ENCODE peak calls at places on chromosomes 1 and 21, in four cellular contexts. J is CD8-positive, alpha-beta T cell; K is naive thymus-derived CD4-positive, alpha-beta T cell; R is HAP-1. B is an unnamed sample.
A peak's percentile ranks its signal among the peaks of the same experiment; 100 is the strongest.

GRCh38 chr1:245105815-245106410 is 48.9 kb upstream of the KIF26B start:
- DNase-seq in J (no peak), K (no peak), R (no peak), B (no peak)

GRCh38 chr21:42062543-42063022 is 8.5 kb upstream of the UMODL1 start:
- DNase-seq in J (peak; percentile 88), K (peak; percentile 63), R (no peak), B (peak; percentile 62)

GRCh38 chr1:159012495-159012894 is 2.8 kb downstream of the IFI16 start:
- DNase-seq in J (no peak), K (no peak), R (no peak), B (no peak)

GRCh38 chr1:1616045-1616821 is 933 bp downstream of the MIB2 start:
- DNase-seq in J (no peak), K (peak; percentile 63), R (no peak), B (peak; percentile 92)

GRCh38 chr1:24898152-24898908 is 31.7 kb downstream of the RUNX3 start:
- DNase-seq in J (no peak), K (peak; percentile 51), R (no peak), B (peak; percentile 92)

GRCh38 chr1:212608209-212608955 is at the start of gene ATF3:
- DNase-seq in J (peak; percentile 68), K (peak; percentile 90), R (peak; percentile 97), B (peak; percentile 98)

GRCh38 chr21:26715116-26715515 is 130.1 kb downstream of the ADAMTS1 start:
- DNase-seq in J (no peak), K (no peak), R (no peak), B (no peak)

GRCh38 chr21:15422761-15423160 is 307.0 kb upstream of the USP25 start:
- DNase-seq in J (no peak), K (no peak), R (no peak), B (no peak)

GRCh38 chr1:47708658-47709301 is 270.9 kb downstream of the FOXD2 start:
- DNase-seq in J (no peak), K (no peak), R (peak; percentile 23), B (peak; percentile 93)

GRCh38 chr1:41537257-41537656 is 52.8 kb upstream of the EDN2 start:
- DNase-seq in J (no peak), K (no peak), R (no peak), B (no peak)

GRCh38 chr1:40039757-40040510 is 595 bp upstream of the CAP1 start:
- DNase-seq in J (peak; percentile 69), K (peak; percentile 77), R (peak; percentile 75), B (peak; percentile 87)

GRCh38 chr1:192563129-192563528 is 12.4 kb upstream of the RGS1 start:
- DNase-seq in J (no peak), K (no peak), R (no peak), B (no peak)

GRCh38 chr1:40182956-40183710 is 21.9 kb downstream of the RLF start:
- DNase-seq in J (no peak), K (no peak), R (peak; percentile 29), B (peak; percentile 44)

GRCh38 chr1:55262822-55263221 is 47.7 kb upstream of the USP24 start:
- DNase-seq in J (no peak), K (no peak), R (no peak), B (no peak)

GRCh38 chr21:36155603-36156338 is 853 bp upstream of the DOP1B start:
- DNase-seq in J (no peak), K (no peak), R (no peak), B (no peak)

GRCh38 chr1:240401721-240402120 is 210.2 kb downstream of the GREM2 start:
- DNase-seq in J (no peak), K (no peak), R (no peak), B (no peak)

GRCh38 chr1:7471836-7472235 is 299.3 kb upstream of the VAMP3 start:
- DNase-seq in J (no peak), K (no peak), R (no peak), B (no peak)

GRCh38 chr21:41877901-41878830 is 978 bp downstream of the PRDM15 start:
- DNase-seq in J (no peak), K (peak; percentile 53), R (no peak), B (no peak)

GRCh38 chr1:67618285-67619018 is 66.5 kb upstream of the GADD45A start:
- DNase-seq in J (no peak), K (no peak), R (no peak), B (no peak)

GRCh38 chr1:85584264-85584781 is 3.8 kb downstream of the CCN1 start:
- DNase-seq in J (no peak), K (no peak), R (peak; percentile 98), B (peak; percentile 57)

GRCh38 chr1:97563926-97564325 is 356.9 kb downstream of the DPYD start:
- DNase-seq in J (no peak), K (no peak), R (no peak), B (no peak)

GRCh38 chr1:27526569-27527222 is 36.7 kb upstream of the WASF2 start:
- DNase-seq in J (no peak), K (no peak), R (no peak), B (no peak)

GRCh38 chr1:50981741-50982140 is 11.7 kb downstream of the CDKN2C start:
- DNase-seq in J (no peak), K (no peak), R (peak; percentile 34), B (no peak)

GRCh38 chr1:50980505-50980904 is 10.5 kb downstream of the CDKN2C start:
- DNase-seq in J (no peak), K (no peak), R (no peak), B (no peak)

GRCh38 chr1:50978852-50979781 is 9.1 kb downstream of the CDKN2C start:
- DNase-seq in J (no peak), K (no peak), R (peak; percentile 69), B (peak; percentile 27)

GRCh38 chr1:50978144-50978851 is 8.3 kb downstream of the CDKN2C start:
- DNase-seq in J (peak; percentile 16), K (peak; percentile 47), R (peak; percentile 72), B (peak; percentile 89)

DNA sequence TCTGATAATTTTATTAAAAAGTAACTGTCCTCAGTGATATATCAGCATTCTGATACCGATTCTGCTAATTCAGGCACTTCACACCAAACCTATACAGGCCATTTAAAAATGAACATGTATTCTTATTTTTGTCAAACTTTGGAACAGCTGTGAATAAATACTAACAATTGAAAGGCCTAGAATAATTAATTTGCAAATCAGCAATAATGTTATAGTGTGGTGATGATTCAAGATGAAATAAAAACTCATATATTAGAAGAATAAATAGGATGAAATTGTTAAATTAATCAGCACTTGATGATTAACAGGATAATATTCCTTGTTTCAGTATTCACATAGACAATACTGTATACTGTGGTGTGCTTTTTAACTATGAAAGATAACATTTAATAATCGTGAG is 9.9 kb downstream of the CDKN2C start:
- DNase-seq in J (no peak), K (no peak), R (no peak), B (no peak)
- H3K4me3 ChIP-seq in J (no peak overlapping the region), K (no peak overlapping the region), R (peak overlapping the region; percentile 52), B (no peak overlapping the region)

GRCh38 chr1:145993618-145994390 is 2.6 kb downstream of the TXNIP start:
- DNase-seq in J (no peak), K (no peak), R (no peak), B (no peak)

GRCh38 chr1:145992502-145992936 is 3.9 kb downstream of the TXNIP start:
- DNase-seq in J (no peak), K (no peak), R (no peak), B (no peak)

GRCh38 chr1:145992958-145993617 is 3.3 kb downstream of the TXNIP start:
- DNase-seq in J (no peak), K (no peak), R (no peak), B (no peak)

GRCh38 chr1:145990249-145991097 is 5.9 kb downstream of the TXNIP start:
- DNase-seq in J (no peak), K (no peak), R (no peak), B (no peak)

DNA sequence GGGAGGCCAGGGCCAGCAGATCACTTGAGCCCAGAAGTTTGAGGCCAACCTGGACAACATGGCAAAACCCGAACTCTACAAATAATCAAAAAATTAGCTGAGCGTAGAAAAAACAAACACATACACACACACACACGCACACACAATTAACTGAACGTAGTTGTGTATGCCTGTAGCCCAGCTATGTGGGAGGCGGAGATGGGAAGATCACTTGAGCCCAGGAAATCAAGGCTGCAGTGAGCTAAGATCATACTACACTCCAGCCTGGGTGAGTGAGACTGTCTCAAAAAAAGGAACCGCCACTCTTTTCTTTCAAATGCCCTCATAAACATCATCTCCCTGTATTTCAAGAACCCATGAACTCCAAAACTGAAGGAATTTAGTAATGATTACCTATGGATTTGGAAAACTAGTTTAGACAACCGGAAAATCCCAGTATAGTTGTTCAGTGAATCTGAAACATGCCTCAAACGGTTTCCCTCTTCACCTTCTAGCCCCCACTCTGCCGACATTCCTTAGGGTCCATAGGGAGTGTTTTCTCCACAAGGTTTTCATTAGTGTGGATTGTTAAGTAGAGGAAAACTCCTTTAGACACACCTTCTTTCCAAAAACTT is 4.5 kb downstream of the TXNIP start:
- DNase-seq in J (no peak), K (no peak), R (no peak), B (no peak)
- H3K4me3 ChIP-seq in J (peak overlapping the region; percentile 71), K (peak overlapping the region; percentile 97), R (no peak overlapping the region), B (no peak overlapping the region)

DNA sequence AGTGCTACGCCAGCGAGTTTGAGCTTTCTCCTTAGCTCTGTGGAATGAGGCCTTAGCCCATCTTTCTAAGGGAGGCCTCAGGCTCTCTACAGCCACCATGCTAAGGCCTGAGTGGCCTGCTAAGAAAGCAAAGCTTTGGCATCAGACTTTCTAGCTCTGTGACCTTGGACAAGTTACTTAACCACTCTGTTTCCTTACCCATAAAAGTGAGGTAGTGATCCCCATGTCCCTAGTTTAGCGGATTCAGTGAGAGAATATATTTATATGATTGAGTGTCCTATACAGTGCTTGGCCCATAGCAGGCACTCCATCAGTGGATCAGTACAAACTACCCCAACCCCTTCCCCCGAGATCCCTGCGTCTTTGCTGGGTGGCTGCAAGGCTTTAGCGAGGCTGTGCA is 4.0 kb downstream of the POGK start:
- DNase-seq in J (no peak), K (no peak), R (no peak), B (no peak)
- H3K4me3 ChIP-seq in J (no peak overlapping the region), K (no peak overlapping the region), R (no peak overlapping the region), B (no peak overlapping the region)

GRCh38 chr1:3049164-3049563 is 19.8 kb upstream of the PRDM16 start:
- DNase-seq in J (no peak), K (no peak), R (no peak), B (peak; percentile 27)
- H3K4me3 ChIP-seq in J (no peak overlapping the region), K (no peak overlapping the region), R (no peak overlapping the region), B (no peak overlapping the region)

GRCh38 chr1:51240096-51240495 is 4.0 kb downstream of the RNF11 start:
- DNase-seq in J (no peak), K (no peak), R (no peak), B (no peak)
- H3K4me3 ChIP-seq in J (no peak overlapping the region), K (no peak overlapping the region), R (no peak overlapping the region), B (no peak overlapping the region)

GRCh38 chr1:179586107-179586823 is 5.4 kb upstream of the TDRD5 start:
- DNase-seq in J (no peak), K (no peak), R (no peak), B (peak; percentile 87)
- H3K4me3 ChIP-seq in J (no peak overlapping the region), K (no peak overlapping the region), R (no peak overlapping the region), B (peak overlapping the region; percentile 38)

GRCh38 chr1:18639335-18640055 is 8.8 kb downstream of the PAX7 start:
- DNase-seq in J (no peak), K (no peak), R (no peak), B (peak; percentile 75)

GRCh38 chr1:18640228-18641004 is 9.8 kb downstream of the PAX7 start:
- DNase-seq in J (no peak), K (no peak), R (no peak), B (peak; percentile 91)

GRCh38 chr1:18643154-18644012 is 12.7 kb downstream of the PAX7 start:
- DNase-seq in J (no peak), K (no peak), R (no peak), B (peak; percentile 93)

GRCh38 chr1:18642278-18643095 is 11.8 kb downstream of the PAX7 start:
- DNase-seq in J (no peak), K (no peak), R (no peak), B (peak; percentile 92)

GRCh38 chr1:18641005-18641941 is 10.6 kb downstream of the PAX7 start:
- DNase-seq in J (no peak), K (no peak), R (no peak), B (peak; percentile 83)
- H3K4me3 ChIP-seq in J (no peak overlapping the region), K (no peak overlapping the region), R (no peak overlapping the region), B (no peak overlapping the region)

B was measured in H7.